ENCODE peak calls at places on chromosomes 16 and 17, in four cellular contexts. One of them, this sample, is unnamed.

GRCh38 chr17:76700627-76701470 is 9.9 kb downstream of the MXRA7 start:
- DNase-seq in PC-3: no peak
- DNase-seq in NCI-H1930: no peak
- DNase-seq in T-helper 9 cell: no peak
- DNase-seq in this sample: peak

GRCh38 chr16:72814226-72814625 is 233.7 kb downstream of the ZFHX3 start:
- DNase-seq in PC-3: no peak
- DNase-seq in NCI-H1930: no peak
- DNase-seq in T-helper 9 cell: no peak
- DNase-seq in this sample: no peak

GRCh38 chr16:72797606-72798005 is 250.3 kb downstream of the ZFHX3 start:
- DNase-seq in PC-3: no peak
- DNase-seq in NCI-H1930: no peak
- DNase-seq in T-helper 9 cell: no peak
- DNase-seq in this sample: peak

GRCh38 chr17:3565143-3565542 is 7.5 kb upstream of the TRPV3 start:
- DNase-seq in PC-3: no peak
- DNase-seq in NCI-H1930: no peak
- DNase-seq in T-helper 9 cell: no peak
- DNase-seq in this sample: peak

GRCh38 chr17:28338056-28338768 is 2.7 kb downstream of the TNFAIP1 start:
- DNase-seq in PC-3: peak
- DNase-seq in NCI-H1930: no peak
- DNase-seq in T-helper 9 cell: no peak
- DNase-seq in this sample: no peak

GRCh38 chr16:53509906-53510703 is 7.1 kb upstream of the AKTIP start:
- DNase-seq in PC-3: peak
- DNase-seq in NCI-H1930: peak
- DNase-seq in T-helper 9 cell: peak
- DNase-seq in this sample: peak

GRCh38 chr17:82227629-82228277 is 1.1 kb upstream of the SLC16A3 start:
- DNase-seq in PC-3: no peak
- DNase-seq in NCI-H1930: no peak
- DNase-seq in T-helper 9 cell: no peak
- DNase-seq in this sample: peak

GRCh38 chr17:79937981-79938695 is 97.5 kb downstream of the TBC1D16 start:
- DNase-seq in PC-3: no peak
- DNase-seq in NCI-H1930: no peak
- DNase-seq in T-helper 9 cell: no peak
- DNase-seq in this sample: peak

GRCh38 chr16:83336630-83337029 is 471.1 kb upstream of the HSBP1 start:
- DNase-seq in PC-3: no peak
- DNase-seq in NCI-H1930: no peak
- DNase-seq in T-helper 9 cell: no peak
- DNase-seq in this sample: no peak

GRCh38 chr16:20519231-20519630 is 56.9 kb downstream of the ACSM2B start:
- DNase-seq in PC-3: no peak
- DNase-seq in NCI-H1930: no peak
- DNase-seq in T-helper 9 cell: no peak
- DNase-seq in this sample: no peak

GRCh38 chr16:27374794-27375499 is 27.0 kb upstream of the IL21R start:
- DNase-seq in PC-3: peak
- DNase-seq in NCI-H1930: peak
- DNase-seq in T-helper 9 cell: peak
- DNase-seq in this sample: peak

GRCh38 chr17:56596741-56597494 is 3.4 kb downstream of the NOG start:
- DNase-seq in PC-3: no peak
- DNase-seq in NCI-H1930: no peak
- DNase-seq in T-helper 9 cell: no peak
- DNase-seq in this sample: no peak

GRCh38 chr16:10895053-10895946 is 18.3 kb downstream of the CIITA start:
- DNase-seq in PC-3: peak
- DNase-seq in NCI-H1930: no peak
- DNase-seq in T-helper 9 cell: peak
- DNase-seq in this sample: peak

GRCh38 chr16:55622930-55623561 is 32.7 kb upstream of the SLC6A2 start:
- DNase-seq in PC-3: peak
- DNase-seq in NCI-H1930: no peak
- DNase-seq in T-helper 9 cell: no peak
- DNase-seq in this sample: no peak

GRCh38 chr17:39014044-39014794 is 47.0 kb upstream of the FBXO47 start:
- DNase-seq in PC-3: peak
- DNase-seq in NCI-H1930: no peak
- DNase-seq in T-helper 9 cell: no peak
- DNase-seq in this sample: no peak

GRCh38 chr17:56890906-56891674 is 22.8 kb downstream of the TRIM25 start:
- DNase-seq in PC-3: no peak
- DNase-seq in NCI-H1930: no peak
- DNase-seq in T-helper 9 cell: no peak
- DNase-seq in this sample: no peak

GRCh38 chr17:80789356-80789902 is 202.2 kb upstream of the CHMP6 start:
- DNase-seq in PC-3: peak
- DNase-seq in NCI-H1930: no peak
- DNase-seq in T-helper 9 cell: no peak
- DNase-seq in this sample: no peak

GRCh38 chr16:2033057-2033911 is 6.6 kb downstream of the NHERF2 start:
- DNase-seq in PC-3: peak
- DNase-seq in NCI-H1930: no peak
- DNase-seq in T-helper 9 cell: no peak
- DNase-seq in this sample: peak

GRCh38 chr17:51353296-51353695 is 93.0 kb downstream of the UTP18 start:
- DNase-seq in PC-3: no peak
- DNase-seq in NCI-H1930: no peak
- DNase-seq in T-helper 9 cell: no peak
- DNase-seq in this sample: no peak

GRCh38 chr16:20910781-20911321 is 10.3 kb downstream of the LYRM1 start:
- DNase-seq in PC-3: peak
- DNase-seq in NCI-H1930: no peak
- DNase-seq in T-helper 9 cell: no peak
- DNase-seq in this sample: no peak